ENCODE peak calls at places on chromosomes 11 and 22, in six cellular contexts. Q is GM13977; O is stimulated activated CD8-positive, alpha-beta memory T cell treated with anti-CD3 and anti-CD28 coated beads, Interleukin-4, amount 100 ng/mL, for 1 hour; Y is retinal pigment epithelial cell; U is anterior cingulate cortex; P is HFFc6. E is an unnamed sample.

GRCh38 chr11:37544491-37544890 is 946.5 kb upstream of the RAG2 start:
- DNase-seq in P (no peak), Y (no peak), Q (no peak), O (no peak), U (no peak), E (no peak)

GRCh38 chr11:28464252-28464867 is 356.2 kb downstream of the METTL15 start:
- DNase-seq in U (no peak), Y (no peak), Q (no peak), P (no peak), O (no peak), E (no peak)

GRCh38 chr11:48087974-48088681 is 107.8 kb downstream of the PTPRJ start:
- DNase-seq in U (no peak), Y (no peak), P (no peak), O (no peak), Q (no peak), E (no peak)

GRCh38 chr11:130042093-130042591 is 27.6 kb upstream of the APLP2 start:
- DNase-seq in U (no peak), O (no peak), Y (peak; percentile 52), Q (no peak), P (peak; percentile 87), E (no peak)

GRCh38 chr11:128291835-128292234 is 295.5 kb downstream of the ETS1 start:
- DNase-seq in Q (no peak), O (no peak), Y (no peak), P (no peak), U (no peak), E (no peak)

GRCh38 chr11:60887531-60887930 is 18.9 kb downstream of the PRPF19 start:
- DNase-seq in P (peak; percentile 53), U (peak; percentile 10), Y (no peak), O (no peak), Q (peak; percentile 39), E (peak; percentile 40)

GRCh38 chr11:123438191-123438627 is 8.1 kb downstream of the GRAMD1B start:
- DNase-seq in U (no peak), P (peak; percentile 19), O (no peak), Q (no peak), Y (peak; percentile 92), E (no peak)

GRCh38 chr11:105468154-105468553 is 141.7 kb upstream of the GRIA4 start:
- DNase-seq in P (no peak), U (no peak), Q (no peak), O (no peak), Y (no peak), E (no peak)

GRCh38 chr22:42842658-42843370 is 14.3 kb downstream of the ARFGAP3 start:
- DNase-seq in O (no peak), Q (no peak), P (no peak), U (no peak), Y (no peak), E (no peak)

E was measured in SK-N-DZ.